ENCODE peak calls at places on chromosomes 6 and 20, in five cellular contexts. B is ascending aorta, X is heart left ventricle, A is iPS DF 6.9, D is A549. J is an unnamed sample. For H3K4me1, the result is how much of the 10 kb centered on the place peaks cover.

GRCh38 chr6:45398075-45398817 is 20.5 kb upstream of the SUPT3H start:
- DNase-seq in B (no peak), X (no peak), A (no peak), D (no peak), J (no peak)

GRCh38 chr6:78513856-78514255 is 353.5 kb upstream of the IRAK1BP1 start:
- DNase-seq in B (no peak), X (no peak), A (peak), D (no peak), J (no peak)

GRCh38 chr6:30101939-30102700 is 10.8 kb downstream of the TRIM31 start:
- DNase-seq in B (peak), X (peak), A (peak), D (peak), J (peak)

GRCh38 chr6:37783831-37784584 is 35.5 kb upstream of the ZFAND3 start:
- DNase-seq in B (no peak), X (no peak), A (no peak), D (no peak), J (no peak)

GRCh38 chr6:100267721-100268123 is 197.0 kb downstream of the SIM1 start:
- DNase-seq in B (no peak), X (no peak), A (no peak), D (no peak), J (no peak)

GRCh38 chr20:41248371-41249024 is 69.0 kb downstream of the ZHX3 start:
- DNase-seq in B (no peak), X (no peak), A (no peak), D (no peak), J (no peak)

GRCh38 chr6:162435071-162435470 is 292.5 kb downstream of the PRKN start:
- DNase-seq in B (no peak), X (no peak), A (no peak), D (no peak), J (no peak)

GRCh38 chr6:4308354-4308753 is 173.0 kb upstream of the ECI2 start:
- DNase-seq in B (no peak), X (no peak), A (no peak), D (no peak), J (no peak)

GRCh38 chr20:45104786-45105185 is 3.9 kb upstream of the KCNS1 start:
- DNase-seq in B (no peak), X (no peak), A (no peak), D (no peak), J (no peak)

GRCh38 chr20:50283922-50284810 is 93.5 kb downstream of the CEBPB start:
- DNase-seq in B (no peak), X (peak), A (no peak), D (peak), J (no peak)

GRCh38 chr20:50281831-50282591 is 91.4 kb downstream of the CEBPB start:
- DNase-seq in B (no peak), X (no peak), A (no peak), D (no peak), J (no peak)

GRCh38 chr20:50284811-50285375 is 94.3 kb downstream of the CEBPB start:
- DNase-seq in B (no peak), X (peak), A (no peak), D (no peak), J (no peak)

GRCh38 chr20:50282592-50283241 is 92.1 kb downstream of the CEBPB start:
- DNase-seq in B (no peak), X (peak), A (no peak), D (no peak), J (no peak)

DNA sequence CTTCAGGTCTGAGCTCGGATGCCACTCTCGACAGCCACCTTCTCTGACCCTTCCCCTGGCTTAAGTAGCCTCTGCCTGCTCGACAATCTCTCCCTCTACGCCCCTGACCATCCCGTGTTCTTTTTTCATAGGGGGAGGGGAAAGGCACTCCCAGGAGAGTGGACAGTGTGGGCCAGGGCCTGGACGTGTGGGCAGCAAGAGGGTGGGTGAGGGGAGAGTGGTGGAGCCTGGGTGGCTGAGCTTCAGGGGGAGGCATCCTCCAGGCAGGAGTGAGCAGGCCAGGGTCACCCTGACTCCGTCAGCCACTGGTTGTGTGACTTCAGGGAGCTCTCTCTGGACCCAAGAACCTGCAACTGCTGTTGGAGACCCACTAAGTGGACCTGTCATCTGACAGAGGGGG is 92.7 kb downstream of the CEBPB start:
- DNase-seq in B (no peak), X (peak), A (no peak), D (no peak), J (no peak)
- H3K4me1 ChIP-seq in B (under half), X (under half), A (under half), D (half or more), J (half or more)

DNA sequence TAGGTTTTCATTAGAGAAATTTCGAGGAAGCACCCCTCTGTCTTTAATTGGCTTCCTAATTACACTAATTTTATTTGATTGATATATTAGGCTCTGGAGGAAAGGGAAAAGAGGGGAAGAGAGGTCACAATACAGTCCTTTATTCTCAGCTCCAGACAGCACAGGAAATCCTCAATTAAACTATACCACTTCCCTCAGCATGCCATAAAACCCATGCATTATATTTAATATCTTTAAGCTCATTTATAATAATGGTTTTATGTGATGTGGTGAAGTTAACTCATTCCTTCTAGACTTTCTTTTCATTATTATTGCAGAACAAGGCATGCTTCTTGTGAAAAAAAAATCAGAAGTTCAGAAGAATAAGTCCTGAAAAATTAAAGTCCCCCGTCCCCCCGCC is 17.7 kb upstream of the PDE7B start:
- DNase-seq in B (no peak), X (no peak), A (no peak), D (no peak), J (no peak)
- H3K4me1 ChIP-seq in B (under half), X (under half), A (under half), D (under half), J (under half)

GRCh38 chr20:44068780-44069191 is 118.2 kb downstream of the JPH2 start:
- DNase-seq in B (no peak), X (no peak), A (no peak), D (no peak), J (peak)
- H3K4me1 ChIP-seq in B (under half), X (under half), A (under half), D (under half), J (under half)

DNA sequence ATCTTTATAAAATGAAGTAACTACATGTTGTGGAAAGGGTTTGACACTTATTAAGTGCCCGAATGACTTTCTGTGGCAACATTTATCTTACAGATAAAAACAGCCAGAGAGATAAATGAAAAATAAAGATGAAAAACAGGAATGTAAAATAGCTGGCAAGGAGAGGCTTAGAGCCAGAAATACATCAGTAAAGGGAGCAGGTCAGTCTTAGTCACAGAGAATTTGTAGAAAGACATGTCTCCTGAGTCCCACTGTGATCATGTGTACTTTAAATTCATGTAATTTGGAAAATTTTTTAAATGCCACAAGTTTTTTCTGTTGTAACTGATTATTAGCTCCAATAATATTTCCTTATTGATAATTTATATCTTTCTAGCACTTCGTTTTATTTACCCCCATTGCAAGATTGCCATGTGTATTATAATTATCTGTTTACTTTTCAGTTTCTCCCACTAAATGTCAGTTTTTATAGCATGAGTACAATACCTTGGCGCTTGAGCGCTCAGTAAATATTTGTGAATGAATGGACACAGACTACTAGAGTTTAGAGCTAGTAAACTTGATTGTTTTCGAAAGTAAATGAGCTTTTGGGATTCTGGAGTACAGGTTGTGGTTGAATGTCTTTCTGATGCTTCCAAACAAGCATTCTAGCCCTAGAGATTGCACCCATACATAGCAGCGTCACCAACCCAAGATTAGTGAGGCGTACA is 15.2 kb downstream of the TAB2 start:
- DNase-seq in B (no peak), X (no peak), A (no peak), D (no peak), J (no peak)
- H3K4me1 ChIP-seq in B (under half), X (half or more), A (under half), D (half or more), J (half or more)

DNA sequence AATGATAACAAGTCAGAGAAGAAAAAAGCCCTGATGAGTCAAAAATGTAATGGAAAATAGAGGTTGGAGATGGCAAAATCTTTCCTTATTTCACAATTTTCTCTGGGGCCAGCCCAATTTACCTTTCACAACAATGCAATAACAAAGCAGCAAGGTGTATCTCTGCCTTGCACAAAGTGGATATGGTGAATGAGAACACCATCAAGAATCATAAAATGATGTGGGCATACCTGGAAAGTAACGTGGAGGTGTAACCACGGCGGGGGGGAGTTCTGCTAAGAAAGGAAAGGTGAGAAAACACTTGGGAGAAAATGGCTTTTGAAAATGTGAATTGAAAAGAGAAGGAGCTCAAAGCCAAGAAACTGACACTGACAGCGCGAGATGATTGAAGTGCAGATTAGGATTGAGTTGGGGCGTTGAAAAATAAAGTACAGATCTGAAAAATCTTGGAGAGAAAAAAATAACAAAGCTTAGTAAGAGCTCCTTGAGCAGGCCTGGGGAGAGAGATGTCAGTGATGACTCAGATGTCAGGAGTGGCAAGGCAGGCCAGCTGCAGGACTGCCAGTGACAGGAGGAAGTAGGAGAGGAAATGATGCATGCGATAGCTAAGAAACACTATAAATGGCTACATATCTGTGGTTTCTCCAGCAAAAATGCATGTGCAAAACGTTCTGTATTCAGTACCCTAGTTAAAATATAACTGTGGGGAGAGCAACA is 26.2 kb downstream of the ARHGAP18 start:
- DNase-seq in B (peak), X (peak), A (no peak), D (peak), J (no peak)
- H3K4me1 ChIP-seq in B (under half), X (under half), A (under half), D (half or more), J (half or more)

J was measured in suprapubic skin.